ENCODE peak calls at places on chromosome 1, in four cellular contexts. L, T, J and M are unnamed samples.

GRCh38 chr1:76503100-76503499 is 364.2 kb upstream of the ST6GALNAC5 start:
- DNase-seq in L (no peak), T (no peak), J (no peak), M (no peak)

GRCh38 chr1:232950919-232951579 is 638 bp downstream of the NTPCR start:
- DNase-seq in L (peak), T (peak), J (peak), M (no peak)

GRCh38 chr1:220748091-220748934 is at the start of gene MTARC2:
- DNase-seq in L (peak), T (peak), J (peak), M (no peak)

GRCh38 chr1:184056921-184057496 is 5.5 kb downstream of the TSEN15 start:
- DNase-seq in L (peak), T (no peak), J (peak), M (no peak)

GRCh38 chr1:10495942-10496341 is 21.2 kb downstream of the PEX14 start:
- DNase-seq in L (no peak), T (no peak), J (no peak), M (no peak)

GRCh38 chr1:9557624-9558023 is 18.4 kb downstream of the SLC25A33 start:
- DNase-seq in L (no peak), T (no peak), J (no peak), M (no peak)

GRCh38 chr1:173329747-173330146 is 122.6 kb upstream of the TNFSF4 start:
- DNase-seq in L (peak), T (no peak), J (peak), M (no peak)

GRCh38 chr1:2126331-2127180 is 68.0 kb downstream of the FAAP20 start:
- DNase-seq in L (no peak), T (no peak), J (no peak), M (no peak)